ENCODE peak calls at places on chromosomes 5 and 9, in four cellular contexts. One of them, this sample, is unnamed.

GRCh38 chr9:131282688-131283422 is 6.5 kb upstream of the FAM78A start:
- DNase-seq in GM06990: no peak
- DNase-seq in Caco-2: peak
- DNase-seq in fibroblast of lung: peak
- DNase-seq in this sample: no peak

GRCh38 chr9:76394023-76394895 is at the start of gene RFK:
- DNase-seq in GM06990: peak
- DNase-seq in Caco-2: peak
- DNase-seq in fibroblast of lung: peak
- DNase-seq in this sample: peak

GRCh38 chr9:71795097-71795807 is 26.9 kb upstream of the CEMIP2 start:
- DNase-seq in GM06990: peak
- DNase-seq in Caco-2: no peak
- DNase-seq in fibroblast of lung: no peak
- DNase-seq in this sample: peak

GRCh38 chr9:2055203-2055658 is 40.1 kb downstream of the SMARCA2 start:
- DNase-seq in GM06990: peak
- DNase-seq in Caco-2: no peak
- DNase-seq in fibroblast of lung: peak
- DNase-seq in this sample: peak

GRCh38 chr9:31807574-31808256 is 576.7 kb upstream of the ACO1 start:
- DNase-seq in GM06990: no peak
- DNase-seq in Caco-2: peak
- DNase-seq in fibroblast of lung: no peak
- DNase-seq in this sample: no peak

GRCh38 chr9:75700252-75700640 is 190.2 kb upstream of the PCSK5 start:
- DNase-seq in GM06990: no peak
- DNase-seq in Caco-2: no peak
- DNase-seq in fibroblast of lung: no peak
- DNase-seq in this sample: no peak

GRCh38 chr5:127585661-127586060 is 63.2 kb upstream of the CTXN3 start:
- DNase-seq in GM06990: no peak
- DNase-seq in Caco-2: no peak
- DNase-seq in fibroblast of lung: no peak
- DNase-seq in this sample: no peak

GRCh38 chr5:36301858-36302603 is at the start of gene RANBP3L:
- DNase-seq in GM06990: no peak
- DNase-seq in Caco-2: peak
- DNase-seq in fibroblast of lung: peak
- DNase-seq in this sample: no peak

GRCh38 chr9:132694144-132694543 is 23.9 kb downstream of the GTF3C4 start:
- DNase-seq in GM06990: no peak
- DNase-seq in Caco-2: peak
- DNase-seq in fibroblast of lung: no peak
- DNase-seq in this sample: no peak

GRCh38 chr5:98214240-98215051 is 559.0 kb upstream of the RGMB start:
- DNase-seq in GM06990: no peak
- DNase-seq in Caco-2: no peak
- DNase-seq in fibroblast of lung: peak
- DNase-seq in this sample: no peak

GRCh38 chr5:173817561-173817960 is 70.6 kb upstream of the CPEB4 start:
- DNase-seq in GM06990: no peak
- DNase-seq in Caco-2: no peak
- DNase-seq in fibroblast of lung: no peak
- DNase-seq in this sample: no peak

GRCh38 chr5:171570244-171570819 is 150.9 kb downstream of the FGF18 start:
- DNase-seq in GM06990: no peak
- DNase-seq in Caco-2: no peak
- DNase-seq in fibroblast of lung: peak
- DNase-seq in this sample: no peak

GRCh38 chr9:130997925-130998595 is 10.9 kb upstream of the LAMC3 start:
- DNase-seq in GM06990: peak
- DNase-seq in Caco-2: peak
- DNase-seq in fibroblast of lung: peak
- DNase-seq in this sample: peak

GRCh38 chr5:26791021-26791420 is 247.4 kb downstream of the CDH9 start:
- DNase-seq in GM06990: no peak
- DNase-seq in Caco-2: no peak
- DNase-seq in fibroblast of lung: no peak
- DNase-seq in this sample: no peak

DNA sequence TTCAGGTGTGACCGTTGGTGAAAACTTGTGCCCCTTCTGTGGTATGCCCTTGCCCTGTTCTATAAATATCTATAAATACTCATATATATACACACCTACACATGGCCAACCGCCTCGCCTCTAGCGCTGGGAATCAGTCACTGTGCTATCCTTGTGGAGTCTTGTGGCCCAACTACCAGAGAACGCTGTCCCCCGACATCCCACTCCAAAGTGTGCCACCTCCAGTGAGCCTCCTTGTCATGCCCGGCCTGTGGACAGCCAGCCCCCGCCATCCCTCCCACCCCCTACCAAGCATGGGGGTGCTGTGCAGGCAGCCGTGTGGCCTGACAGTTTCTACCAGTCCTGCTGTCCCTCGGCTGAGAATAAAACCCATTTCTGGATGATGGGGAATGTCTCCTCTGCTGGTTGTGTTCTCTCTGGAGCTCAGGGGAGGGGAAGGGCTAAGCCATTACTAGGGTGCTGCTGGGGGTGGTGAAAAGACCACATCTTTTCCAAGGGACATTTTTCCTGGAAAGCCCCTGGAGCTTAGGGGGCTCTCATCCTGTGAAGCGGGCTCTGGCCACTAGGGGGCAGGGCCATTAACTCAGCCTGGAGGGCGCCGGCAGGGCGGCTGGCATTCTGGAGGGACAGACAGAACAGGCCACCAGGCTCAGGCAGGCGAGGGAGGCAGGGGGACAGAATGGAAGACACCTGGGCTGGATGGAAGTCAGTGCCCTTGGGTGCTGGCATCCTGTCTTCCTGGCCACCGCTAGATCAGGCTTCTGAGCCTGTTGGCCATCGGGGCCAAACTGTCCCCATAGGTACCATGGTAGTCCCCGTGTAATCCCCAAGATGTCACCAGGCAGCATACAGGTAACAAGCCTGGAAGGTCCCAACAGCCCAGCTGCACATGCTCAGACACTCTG is 20.7 kb downstream of the GOLGA2 start:
- DNase-seq in GM06990: no peak
- DNase-seq in Caco-2: peak
- DNase-seq in fibroblast of lung: peak
- DNase-seq in this sample: peak
- TF ChIP-seq CTCF in GM06990: peak
- TF ChIP-seq CTCF in Caco-2: peak
- TF ChIP-seq CTCF in fibroblast of lung: peak
- TF ChIP-seq CTCF in this sample: peak

GRCh38 chr5:134312796-134313195 is 54.2 kb downstream of the CDKL3 start:
- DNase-seq in GM06990: no peak
- DNase-seq in Caco-2: no peak
- DNase-seq in fibroblast of lung: no peak
- DNase-seq in this sample: no peak

GRCh38 chr5:134314443-134314842 is 52.5 kb downstream of the CDKL3 start:
- DNase-seq in GM06990: no peak
- DNase-seq in Caco-2: no peak
- DNase-seq in fibroblast of lung: no peak
- DNase-seq in this sample: no peak
- TF ChIP-seq CTCF in GM06990: no peak
- TF ChIP-seq CTCF in Caco-2: no peak
- TF ChIP-seq CTCF in fibroblast of lung: no peak
- TF ChIP-seq CTCF in this sample: no peak

GRCh38 chr9:137068539-137069507 is 1.5 kb downstream of the SAPCD2 start:
- DNase-seq in GM06990: no peak
- DNase-seq in Caco-2: no peak
- DNase-seq in fibroblast of lung: no peak
- DNase-seq in this sample: no peak

GRCh38 chr9:137070201-137070905 is at the start of gene SAPCD2:
- DNase-seq in GM06990: peak
- DNase-seq in Caco-2: peak
- DNase-seq in fibroblast of lung: peak
- DNase-seq in this sample: peak

GRCh38 chr9:137069508-137070071 is 767 bp downstream of the SAPCD2 start:
- DNase-seq in GM06990: no peak
- DNase-seq in Caco-2: peak
- DNase-seq in fibroblast of lung: no peak
- DNase-seq in this sample: peak

GRCh38 chr9:137071282-137071681 is 925 bp upstream of the SAPCD2 start:
- DNase-seq in GM06990: no peak
- DNase-seq in Caco-2: no peak
- DNase-seq in fibroblast of lung: no peak
- DNase-seq in this sample: no peak

DNA sequence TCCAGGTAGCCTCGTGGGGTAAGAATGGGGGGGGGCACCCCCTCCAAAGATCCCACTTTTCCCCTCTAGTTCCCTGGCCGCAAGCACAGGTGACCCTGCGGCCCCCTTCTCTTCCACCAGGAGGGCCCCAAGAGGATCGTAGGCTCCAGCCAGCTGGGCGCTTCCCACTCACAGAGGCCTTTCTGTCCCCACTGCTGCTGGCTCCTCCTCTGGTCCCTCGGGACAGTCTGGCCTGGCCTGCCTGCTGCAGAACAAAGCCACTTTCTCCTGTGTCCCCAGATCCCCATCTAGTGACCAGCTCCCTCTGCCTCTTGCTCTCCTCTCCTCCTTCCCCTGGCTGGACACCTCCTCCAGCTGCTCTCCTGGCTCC is 534 bp upstream of the SAPCD2 start:
- DNase-seq in GM06990: no peak
- DNase-seq in Caco-2: no peak
- DNase-seq in fibroblast of lung: no peak
- DNase-seq in this sample: peak
- TF ChIP-seq CTCF in GM06990: no peak
- TF ChIP-seq CTCF in Caco-2: peak
- TF ChIP-seq CTCF in fibroblast of lung: no peak
- TF ChIP-seq CTCF in this sample: no peak

DNA sequence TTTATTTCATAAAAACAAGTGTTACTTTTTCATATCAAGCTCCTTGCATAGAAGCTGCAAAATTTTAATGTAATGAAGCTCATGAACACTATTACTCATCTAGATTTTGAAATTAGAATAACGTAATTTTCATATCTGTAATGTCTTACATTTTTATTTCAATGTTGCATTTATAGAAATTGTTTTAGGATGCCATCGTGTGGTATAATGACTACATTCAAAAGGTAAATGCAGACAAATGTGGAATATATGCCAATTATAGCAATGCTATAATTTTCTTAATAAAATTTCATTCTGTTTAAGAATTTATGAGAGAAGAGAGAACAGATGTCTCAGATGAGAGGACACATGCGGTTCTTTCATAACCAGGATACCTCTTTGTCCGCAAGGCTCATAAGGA is 230.2 kb downstream of the TMEM232 start:
- DNase-seq in GM06990: no peak
- DNase-seq in Caco-2: no peak
- DNase-seq in fibroblast of lung: no peak
- DNase-seq in this sample: no peak
- TF ChIP-seq CTCF in GM06990: no peak
- TF ChIP-seq CTCF in Caco-2: no peak
- TF ChIP-seq CTCF in fibroblast of lung: no peak
- TF ChIP-seq CTCF in this sample: no peak

GRCh38 chr9:134549336-134549735 is 92.3 kb upstream of the COL5A1 start:
- DNase-seq in GM06990: no peak
- DNase-seq in Caco-2: no peak
- DNase-seq in fibroblast of lung: no peak
- DNase-seq in this sample: no peak

GRCh38 chr9:134546746-134547145 is 94.9 kb upstream of the COL5A1 start:
- DNase-seq in GM06990: no peak
- DNase-seq in Caco-2: no peak
- DNase-seq in fibroblast of lung: no peak
- DNase-seq in this sample: no peak

GRCh38 chr9:134547161-134548100 is 94.2 kb upstream of the COL5A1 start:
- DNase-seq in GM06990: no peak
- DNase-seq in Caco-2: no peak
- DNase-seq in fibroblast of lung: no peak
- DNase-seq in this sample: no peak

GRCh38 chr9:134548185-134548584 is 93.4 kb upstream of the COL5A1 start:
- DNase-seq in GM06990: no peak
- DNase-seq in Caco-2: no peak
- DNase-seq in fibroblast of lung: no peak
- DNase-seq in this sample: no peak

DNA sequence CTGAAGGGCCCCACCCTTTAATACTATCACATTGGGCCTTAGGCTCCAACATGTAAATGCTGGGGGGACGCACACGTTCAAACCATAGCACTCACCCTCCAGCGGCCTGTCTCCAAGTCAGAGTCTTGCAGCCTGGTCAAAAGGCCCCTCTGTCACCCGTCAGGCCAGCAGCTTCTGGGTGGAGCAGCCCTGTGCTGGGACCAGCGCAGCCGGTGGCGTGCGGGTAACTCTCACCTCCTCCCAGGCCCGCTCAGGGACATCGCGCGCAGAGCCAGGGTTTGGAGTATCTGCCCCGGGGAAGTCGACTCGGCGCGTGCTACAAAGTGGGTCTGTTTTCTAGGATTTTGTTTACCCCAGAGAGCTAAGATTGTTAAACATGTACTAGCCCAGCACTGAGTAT is 93.0 kb upstream of the COL5A1 start:
- DNase-seq in GM06990: no peak
- DNase-seq in Caco-2: no peak
- DNase-seq in fibroblast of lung: no peak
- DNase-seq in this sample: no peak
- TF ChIP-seq CTCF in GM06990: no peak
- TF ChIP-seq CTCF in Caco-2: no peak
- TF ChIP-seq CTCF in fibroblast of lung: no peak
- TF ChIP-seq CTCF in this sample: no peak

GRCh38 chr5:78361226-78361993 is 993 bp downstream of the SCAMP1 start:
- DNase-seq in GM06990: no peak
- DNase-seq in Caco-2: peak
- DNase-seq in fibroblast of lung: peak
- DNase-seq in this sample: peak
- TF ChIP-seq CTCF in GM06990: no peak
- TF ChIP-seq CTCF in Caco-2: peak
- TF ChIP-seq CTCF in fibroblast of lung: peak
- TF ChIP-seq CTCF in this sample: no peak

GRCh38 chr5:30436718-30437117 is 756.8 kb upstream of the CDH6 start:
- DNase-seq in GM06990: no peak
- DNase-seq in Caco-2: no peak
- DNase-seq in fibroblast of lung: no peak
- DNase-seq in this sample: no peak

DNA sequence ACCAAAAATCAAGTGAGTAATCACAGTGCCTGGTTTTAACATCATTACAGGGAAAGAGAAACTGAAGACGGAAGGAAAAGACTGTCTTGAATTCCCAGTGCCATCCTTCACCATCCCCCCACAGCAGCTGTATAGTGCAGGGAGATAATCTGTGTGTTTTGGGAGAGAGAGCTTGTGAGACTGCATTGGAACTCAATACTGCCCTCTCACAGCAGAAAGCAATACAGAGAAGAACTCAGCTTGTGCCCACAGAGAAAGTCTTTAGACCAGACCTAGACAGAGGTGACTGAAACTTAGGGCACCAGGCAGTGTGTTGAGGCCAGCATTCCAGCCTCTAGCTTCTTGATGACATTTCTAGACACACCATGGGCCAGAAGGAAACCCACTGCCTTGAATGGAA is 754.7 kb upstream of the CDH6 start:
- DNase-seq in GM06990: no peak
- DNase-seq in Caco-2: no peak
- DNase-seq in fibroblast of lung: no peak
- DNase-seq in this sample: no peak
- TF ChIP-seq CTCF in GM06990: no peak
- TF ChIP-seq CTCF in Caco-2: peak
- TF ChIP-seq CTCF in fibroblast of lung: no peak
- TF ChIP-seq CTCF in this sample: no peak

This sample was measured in GM20000.